ENCODE peak calls at places on chromosome 22, in ten cellular contexts. B is neural progenitor cell, A is thoracic aorta, O is GM23338, F is breast epithelium, C is AG04450, P is transverse colon, T is ascending aorta, L is Panc1, Z is ovary. I is an unnamed sample. For H3K27me3, the result is how much of the 10 kb centered on the place peaks cover.

GRCh38 chr22:44091021-44091721 is 67.1 kb downstream of the PARVB start:
- DNase-seq in B (peak), A (no peak), O (peak), F (no peak), C (no peak), P (no peak), T (no peak), L (no peak), Z (no peak), I (peak)

GRCh38 chr22:30047364-30047738 is 32.9 kb upstream of the HORMAD2 start:
- DNase-seq in B (no peak), A (no peak), O (peak), F (no peak), C (no peak), P (no peak), T (no peak), L (no peak), Z (no peak), I (no peak)

GRCh38 chr22:38788016-38788415 is 5.9 kb downstream of the DNAL4 start:
- DNase-seq in B (no peak), A (no peak), O (no peak), F (no peak), C (no peak), P (no peak), T (no peak), L (no peak), Z (peak), I (no peak)

GRCh38 chr22:31425331-31426050 is 26.1 kb downstream of the DRG1 start:
- DNase-seq in B (no peak), A (no peak), O (no peak), F (no peak), C (no peak), P (no peak), T (no peak), L (no peak), Z (no peak), I (no peak)

GRCh38 chr22:38452373-38453064 is 2.5 kb downstream of the KCNJ4 start:
- DNase-seq in B (no peak), A (no peak), O (peak), F (no peak), C (no peak), P (no peak), T (peak), L (no peak), Z (no peak), I (peak)

GRCh38 chr22:27633296-27633871 is 168.2 kb downstream of the MN1 start:
- DNase-seq in B (no peak), A (no peak), O (no peak), F (no peak), C (no peak), P (no peak), T (no peak), L (no peak), Z (no peak), I (no peak)

GRCh38 chr22:27879923-27880322 is 39.1 kb downstream of the PITPNB start:
- DNase-seq in B (peak), A (no peak), O (peak), F (no peak), C (no peak), P (no peak), T (no peak), L (no peak), Z (no peak), I (peak)

GRCh38 chr22:37608477-37609239 is at the start of gene GGA1:
- DNase-seq in B (peak), A (peak), O (peak), F (peak), C (peak), P (peak), T (peak), L (peak), Z (peak), I (peak)

GRCh38 chr22:47296405-47297260 is 534.2 kb downstream of the TBC1D22A start:
- DNase-seq in B (no peak), A (no peak), O (peak), F (no peak), C (no peak), P (no peak), T (no peak), L (no peak), Z (no peak), I (no peak)

GRCh38 chr22:44186737-44187136 is 6.0 kb downstream of the PARVG start:
- DNase-seq in B (no peak), A (no peak), O (no peak), F (no peak), C (no peak), P (no peak), T (no peak), L (no peak), Z (no peak), I (no peak)

GRCh38 chr22:41927813-41928212 is 1.2 kb upstream of the TNFRSF13C start:
- DNase-seq in B (no peak), A (no peak), O (no peak), F (no peak), C (no peak), P (no peak), T (no peak), L (no peak), Z (no peak), I (no peak)

GRCh38 chr22:27835446-27835845 is 33.9 kb upstream of the MN1 start:
- DNase-seq in B (no peak), A (no peak), O (no peak), F (no peak), C (no peak), P (no peak), T (no peak), L (no peak), Z (no peak), I (peak)

GRCh38 chr22:30235687-30236170 is 10.8 kb downstream of the LIF start:
- DNase-seq in B (no peak), A (no peak), O (peak), F (no peak), C (peak), P (no peak), T (no peak), L (no peak), Z (no peak), I (no peak)

GRCh38 chr22:48960981-48961655 is 866.6 kb downstream of the BRD1 start:
- DNase-seq in B (no peak), A (no peak), O (no peak), F (no peak), C (no peak), P (peak), T (no peak), L (no peak), Z (no peak), I (no peak)

GRCh38 chr22:22865311-22866072 is 22.1 kb upstream of the IGLL5 start:
- DNase-seq in B (no peak), A (no peak), O (no peak), F (no peak), C (no peak), P (peak), T (no peak), L (no peak), Z (no peak), I (no peak)

GRCh38 chr22:44730034-44730433 is 22.3 kb upstream of the ARHGAP8 start:
- DNase-seq in B (no peak), A (no peak), O (no peak), F (no peak), C (no peak), P (no peak), T (no peak), L (no peak), Z (no peak), I (no peak)

GRCh38 chr22:50264104-50264745 is 2.7 kb upstream of the MAPK12 start:
- DNase-seq in B (no peak), A (no peak), O (no peak), F (no peak), C (no peak), P (no peak), T (no peak), L (no peak), Z (no peak), I (no peak)

GRCh38 chr22:17588606-17589005 is 25.3 kb downstream of the SLC25A18 start:
- DNase-seq in B (no peak), A (no peak), O (no peak), F (peak), C (no peak), P (no peak), T (no peak), L (no peak), Z (peak), I (no peak)

GRCh38 chr22:31750365-31751284 is 693 bp upstream of the PRR14L start:
- DNase-seq in B (no peak), A (no peak), O (no peak), F (no peak), C (no peak), P (no peak), T (no peak), L (no peak), Z (no peak), I (no peak)

GRCh38 chr22:48893288-48894063 is 934.2 kb downstream of the BRD1 start:
- DNase-seq in B (no peak), A (no peak), O (no peak), F (no peak), C (no peak), P (no peak), T (no peak), L (no peak), Z (no peak), I (no peak)

GRCh38 chr22:28091486-28091885 is 172.4 kb upstream of the PITPNB start:
- DNase-seq in B (no peak), A (no peak), O (no peak), F (no peak), C (no peak), P (no peak), T (no peak), L (no peak), Z (no peak), I (no peak)

GRCh38 chr22:39785232-39785631 is 108.3 kb downstream of the ENTHD1 start:
- DNase-seq in B (no peak), A (no peak), O (no peak), F (no peak), C (no peak), P (no peak), T (no peak), L (no peak), Z (no peak), I (no peak)

GRCh38 chr22:33882991-33883390 is 37.3 kb downstream of the LARGE1 start:
- DNase-seq in B (no peak), A (no peak), O (no peak), F (no peak), C (no peak), P (no peak), T (no peak), L (no peak), Z (no peak), I (no peak)
- H3K27ac ChIP-seq in B (no peak), A (no peak), O (peak), F (no peak), C (no peak), P (no peak), T (no peak), L (no peak), Z (no peak), I (no peak)

GRCh38 chr22:25051073-25051472 is 98.6 kb downstream of the KIAA1671 start:
- DNase-seq in B (no peak), A (no peak), O (peak), F (no peak), C (no peak), P (no peak), T (no peak), L (no peak), Z (no peak), I (no peak)
- TF ChIP-seq CTCF in B (peak), A (no peak), O (peak), F (no peak), C (peak), P (no peak), T (no peak), L (peak), Z (no peak), I (peak)

DNA sequence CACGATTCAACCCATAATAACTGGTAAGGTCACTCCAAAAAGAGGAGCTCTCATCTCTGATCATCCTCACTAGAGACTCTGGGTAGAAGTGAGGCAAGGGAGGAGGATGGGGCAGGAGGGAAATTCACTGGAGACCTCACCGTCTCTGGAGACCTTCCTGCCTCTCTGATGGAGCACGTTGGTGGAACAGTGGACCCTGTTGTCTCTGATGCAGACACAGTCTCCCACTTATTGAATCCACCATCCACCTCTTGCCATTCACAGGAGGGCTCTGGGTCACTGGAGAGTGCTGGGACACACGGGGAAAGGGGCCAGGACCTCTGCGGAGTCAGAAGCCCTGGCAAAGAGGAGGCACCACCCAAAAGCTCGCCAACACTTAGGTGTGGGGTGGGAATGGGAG is 137.6 kb upstream of the SEZ6L start:
- DNase-seq in B (no peak), A (no peak), O (no peak), F (no peak), C (no peak), P (no peak), T (no peak), L (no peak), Z (no peak), I (no peak)
- H3K27me3 ChIP-seq in B (under half), A (under half), O (under half), F (under half), C (under half), P (under half), T (under half), L (under half), Z (under half), I (under half)

DNA sequence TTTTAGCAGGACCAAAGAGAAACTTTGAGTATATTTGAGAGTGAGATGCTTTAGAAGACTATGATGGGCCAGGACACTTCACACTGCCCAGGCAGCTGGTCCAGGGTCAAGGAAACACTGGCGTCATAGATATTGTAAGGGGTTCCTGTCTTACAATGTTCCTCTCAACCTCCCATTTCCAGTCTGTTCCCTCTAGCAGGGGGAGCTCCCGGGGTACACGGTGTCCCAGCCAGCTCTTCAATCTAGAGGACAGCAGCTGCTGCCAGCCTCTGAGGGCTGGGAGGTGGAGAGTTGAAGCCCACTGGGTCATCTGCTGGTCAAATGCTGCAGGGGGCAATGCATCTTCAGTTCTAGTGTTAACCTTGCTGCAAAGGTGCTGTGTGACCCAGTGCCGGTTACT is 40.7 kb upstream of the TIMP3 start:
- DNase-seq in B (no peak), A (no peak), O (no peak), F (no peak), C (no peak), P (peak), T (no peak), L (no peak), Z (no peak), I (no peak)
- H3K27ac ChIP-seq in B (no peak), A (no peak), O (no peak), F (peak), C (no peak), P (no peak), T (no peak), L (no peak), Z (no peak), I (no peak)

DNA sequence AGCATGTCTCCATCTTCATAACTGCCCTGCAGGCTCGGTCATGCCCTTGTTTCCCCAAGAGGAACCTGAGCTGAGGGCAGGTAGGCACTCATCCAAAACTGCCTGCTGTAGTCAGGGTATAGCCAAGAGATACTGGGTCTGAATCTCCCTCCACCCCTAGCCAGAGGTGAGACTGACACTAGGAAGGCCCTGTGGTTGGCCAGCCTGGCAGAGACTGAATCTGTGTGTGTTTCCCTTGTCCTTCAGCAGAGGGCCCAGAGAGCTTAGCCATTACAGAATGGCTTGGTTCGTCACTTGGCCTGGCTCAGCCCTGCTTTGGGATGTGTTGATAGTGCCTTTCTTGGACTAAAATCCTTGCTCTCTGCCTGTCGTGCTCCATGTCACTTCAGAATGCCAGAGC is 79.3 kb upstream of the SUSD2 start:
- DNase-seq in B (no peak), A (no peak), O (no peak), F (peak), C (no peak), P (no peak), T (no peak), L (no peak), Z (no peak), I (no peak)
- TF ChIP-seq CTCF in B (no peak), A (peak), O (no peak), F (no peak), C (no peak), P (no peak), T (no peak), L (no peak), Z (no peak), I (no peak)

DNA sequence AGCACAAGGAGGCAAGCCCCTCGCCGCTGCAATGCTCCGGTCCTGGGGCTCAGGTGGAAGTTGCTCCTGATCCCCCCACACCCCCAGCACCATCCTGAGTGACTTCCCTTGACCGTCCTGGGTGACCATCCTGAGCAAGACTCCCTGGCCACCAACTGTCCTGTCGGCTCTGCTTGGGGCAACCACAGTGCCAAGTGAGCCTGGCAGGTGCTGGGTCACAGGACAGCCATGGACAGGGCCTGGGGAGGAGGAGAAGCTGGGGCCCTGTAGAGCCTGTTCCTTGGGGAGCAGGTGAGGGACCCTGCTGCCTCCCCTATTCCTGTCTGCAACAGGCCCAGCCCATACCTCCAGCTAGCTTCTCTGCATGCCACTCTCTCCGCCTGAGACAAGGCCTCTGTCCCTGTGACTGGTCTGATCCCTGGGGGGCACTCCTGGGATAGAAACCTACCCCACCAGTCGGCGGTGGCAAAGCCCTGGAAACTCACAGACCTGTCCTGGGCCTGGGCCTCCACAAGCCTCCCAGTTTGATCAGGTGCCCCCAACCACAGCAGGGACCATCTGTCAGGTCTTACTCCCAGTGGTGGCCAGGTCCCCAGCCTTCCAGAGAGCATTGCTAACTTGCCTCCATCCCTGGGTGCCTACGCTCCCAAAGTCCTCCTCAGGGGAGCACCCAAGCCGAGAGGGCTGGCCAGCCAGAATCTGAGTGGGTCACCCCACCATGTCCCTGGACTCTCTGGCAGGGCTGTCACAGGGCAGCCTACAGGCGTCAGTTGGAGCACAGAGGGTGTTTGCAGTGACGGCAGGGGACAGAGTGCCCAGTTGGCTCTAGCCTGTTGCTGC is 68.7 kb upstream of the WNT7B start:
- DNase-seq in B (no peak), A (no peak), O (no peak), F (peak), C (no peak), P (peak), T (peak), L (no peak), Z (no peak), I (no peak)
- H3K27me3 ChIP-seq in B (half or more), A (under half), O (under half), F (under half), C (under half), P (under half), T (under half), L (under half), Z (under half), I (half or more)

DNA sequence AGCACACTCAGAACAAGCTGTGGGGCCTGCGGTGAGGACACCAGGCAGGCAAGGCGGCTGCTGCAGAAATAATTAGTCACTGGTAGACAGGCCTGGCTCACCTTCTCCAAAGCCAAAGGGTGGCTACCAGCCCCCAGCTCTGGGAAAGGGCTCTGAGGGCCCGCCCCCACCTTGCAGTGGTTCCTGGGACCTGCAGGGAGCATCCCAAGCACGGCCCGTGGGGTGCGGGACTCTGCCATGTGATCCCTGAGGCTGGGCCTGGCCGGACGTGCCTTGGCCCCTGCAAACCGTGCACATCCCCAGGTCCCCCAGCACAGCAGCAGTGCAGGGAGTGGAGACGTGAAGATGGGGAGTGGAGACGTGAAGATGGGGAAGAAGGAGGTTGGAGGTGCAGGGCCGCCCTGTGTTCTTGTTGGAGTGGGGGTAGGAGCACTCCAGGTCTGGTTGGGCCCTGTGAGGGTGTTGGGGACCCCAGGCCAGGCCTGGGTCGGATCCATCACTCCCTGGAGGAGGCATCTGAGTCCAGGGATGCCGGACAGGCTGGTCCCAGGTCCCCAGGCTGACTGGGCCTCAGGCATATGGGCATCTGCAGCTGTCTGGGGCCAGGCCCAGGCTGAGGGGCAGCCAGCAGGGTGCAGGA is 41.9 kb downstream of the RTN4R start:
- DNase-seq in B (peak), A (no peak), O (peak), F (no peak), C (no peak), P (no peak), T (no peak), L (no peak), Z (no peak), I (no peak)
- H3K27ac ChIP-seq in B (no peak), A (no peak), O (no peak), F (no peak), C (no peak), P (no peak), T (no peak), L (no peak), Z (no peak), I (no peak)

GRCh38 chr22:24271406-24271760 is 752 bp downstream of the SPECC1L start:
- DNase-seq in B (no peak), A (no peak), O (no peak), F (no peak), C (no peak), P (no peak), T (no peak), L (no peak), Z (peak), I (no peak)

GRCh38 chr22:24265734-24266133 is 4.9 kb upstream of the SPECC1L start:
- DNase-seq in B (no peak), A (no peak), O (no peak), F (no peak), C (no peak), P (no peak), T (no peak), L (no peak), Z (no peak), I (no peak)

GRCh38 chr22:24270556-24271405 is at the start of gene SPECC1L:
- DNase-seq in B (peak), A (peak), O (peak), F (peak), C (peak), P (peak), T (peak), L (peak), Z (peak), I (peak)
- TF ChIP-seq CTCF in B (peak), A (no peak), O (no peak), F (no peak), C (no peak), P (no peak), T (no peak), L (no peak), Z (no peak), I (peak)

GRCh38 chr22:45880091-45880651 is 96.8 kb downstream of the WNT7B start:
- DNase-seq in B (no peak), A (no peak), O (no peak), F (peak), C (no peak), P (no peak), T (no peak), L (no peak), Z (peak), I (no peak)
- H3K27me3 ChIP-seq in B (under half), A (under half), O (under half), F (under half), C (half or more), P (half or more), T (under half), L (under half), Z (under half), I (half or more)